ENCODE peak calls at places on chromosomes 2 and 18, in ten cellular contexts. One of them, this sample, is unnamed.

GRCh38 chr2:10300328-10300920 is 2.3 kb upstream of the HPCAL1 start:
- DNase-seq in GM13977: no peak
- DNase-seq in HFFc6: no peak
- DNase-seq in mammary epithelial cell: no peak
- DNase-seq in A549: no peak
- DNase-seq in K562: no peak
- DNase-seq in uterus: no peak
- DNase-seq in CD8-positive, alpha-beta T cell: no peak
- DNase-seq in HCT116: no peak
- DNase-seq in left ventricle myocardium inferior: no peak
- DNase-seq in this sample: no peak

GRCh38 chr2:30992781-30993180 is 145.5 kb downstream of the GALNT14 start:
- DNase-seq in GM13977: no peak
- DNase-seq in HFFc6: no peak
- DNase-seq in mammary epithelial cell: no peak
- DNase-seq in A549: no peak
- DNase-seq in K562: no peak
- DNase-seq in uterus: no peak
- DNase-seq in CD8-positive, alpha-beta T cell: no peak
- DNase-seq in HCT116: no peak
- DNase-seq in left ventricle myocardium inferior: no peak
- DNase-seq in this sample: no peak

GRCh38 chr2:26970928-26971627 is 641 bp downstream of the MAPRE3 start:
- DNase-seq in GM13977: peak
- DNase-seq in HFFc6: no peak
- DNase-seq in mammary epithelial cell: peak
- DNase-seq in A549: peak
- DNase-seq in K562: no peak
- DNase-seq in uterus: peak
- DNase-seq in CD8-positive, alpha-beta T cell: no peak
- DNase-seq in HCT116: no peak
- DNase-seq in left ventricle myocardium inferior: no peak
- DNase-seq in this sample: peak

GRCh38 chr2:120133572-120134244 is 89.5 kb downstream of the TMEM185B start:
- DNase-seq in GM13977: no peak
- DNase-seq in HFFc6: no peak
- DNase-seq in mammary epithelial cell: no peak
- DNase-seq in A549: no peak
- DNase-seq in K562: no peak
- DNase-seq in uterus: no peak
- DNase-seq in CD8-positive, alpha-beta T cell: no peak
- DNase-seq in HCT116: no peak
- DNase-seq in left ventricle myocardium inferior: no peak
- DNase-seq in this sample: no peak

GRCh38 chr18:73824684-73825083 is 322.9 kb downstream of the FBXO15 start:
- DNase-seq in GM13977: no peak
- DNase-seq in HFFc6: peak
- DNase-seq in mammary epithelial cell: no peak
- DNase-seq in A549: no peak
- DNase-seq in K562: no peak
- DNase-seq in uterus: no peak
- DNase-seq in CD8-positive, alpha-beta T cell: no peak
- DNase-seq in HCT116: no peak
- DNase-seq in left ventricle myocardium inferior: no peak
- DNase-seq in this sample: no peak

GRCh38 chr2:140929866-140930265 is 1201.0 kb downstream of the LRP1B start:
- DNase-seq in GM13977: no peak
- DNase-seq in HFFc6: no peak
- DNase-seq in mammary epithelial cell: no peak
- DNase-seq in A549: no peak
- DNase-seq in K562: no peak
- DNase-seq in uterus: no peak
- DNase-seq in CD8-positive, alpha-beta T cell: no peak
- DNase-seq in HCT116: no peak
- DNase-seq in left ventricle myocardium inferior: no peak
- DNase-seq in this sample: no peak

GRCh38 chr18:48761582-48761981 is 189.2 kb downstream of the SMAD7 start:
- DNase-seq in GM13977: no peak
- DNase-seq in HFFc6: no peak
- DNase-seq in mammary epithelial cell: no peak
- DNase-seq in A549: no peak
- DNase-seq in K562: no peak
- DNase-seq in uterus: no peak
- DNase-seq in CD8-positive, alpha-beta T cell: no peak
- DNase-seq in HCT116: no peak
- DNase-seq in left ventricle myocardium inferior: no peak
- DNase-seq in this sample: no peak

GRCh38 chr2:151264157-151264835 is 2.6 kb upstream of the RBM43 start:
- DNase-seq in GM13977: no peak
- DNase-seq in HFFc6: no peak
- DNase-seq in mammary epithelial cell: no peak
- DNase-seq in A549: no peak
- DNase-seq in K562: no peak
- DNase-seq in uterus: no peak
- DNase-seq in CD8-positive, alpha-beta T cell: no peak
- DNase-seq in HCT116: no peak
- DNase-seq in left ventricle myocardium inferior: no peak
- DNase-seq in this sample: no peak

GRCh38 chr2:195419033-195419432 is 238.0 kb upstream of the SLC39A10 start:
- DNase-seq in GM13977: no peak
- DNase-seq in HFFc6: no peak
- DNase-seq in mammary epithelial cell: no peak
- DNase-seq in A549: no peak
- DNase-seq in K562: peak
- DNase-seq in uterus: no peak
- DNase-seq in CD8-positive, alpha-beta T cell: no peak
- DNase-seq in HCT116: no peak
- DNase-seq in left ventricle myocardium inferior: no peak
- DNase-seq in this sample: no peak

GRCh38 chr2:150295544-150295943 is 191.9 kb downstream of the RND3 start:
- DNase-seq in GM13977: no peak
- DNase-seq in HFFc6: no peak
- DNase-seq in mammary epithelial cell: no peak
- DNase-seq in A549: no peak
- DNase-seq in K562: no peak
- DNase-seq in uterus: no peak
- DNase-seq in CD8-positive, alpha-beta T cell: no peak
- DNase-seq in HCT116: no peak
- DNase-seq in left ventricle myocardium inferior: no peak
- DNase-seq in this sample: no peak

GRCh38 chr2:234977228-234977679 is 25.4 kb downstream of the SH3BP4 start:
- DNase-seq in GM13977: no peak
- DNase-seq in HFFc6: no peak
- DNase-seq in mammary epithelial cell: no peak
- DNase-seq in A549: no peak
- DNase-seq in K562: no peak
- DNase-seq in uterus: no peak
- DNase-seq in CD8-positive, alpha-beta T cell: no peak
- DNase-seq in HCT116: no peak
- DNase-seq in left ventricle myocardium inferior: no peak
- DNase-seq in this sample: no peak

GRCh38 chr2:12661472-12661871 is 55.3 kb upstream of the TRIB2 start:
- DNase-seq in GM13977: no peak
- DNase-seq in HFFc6: no peak
- DNase-seq in mammary epithelial cell: peak
- DNase-seq in A549: no peak
- DNase-seq in K562: no peak
- DNase-seq in uterus: no peak
- DNase-seq in CD8-positive, alpha-beta T cell: no peak
- DNase-seq in HCT116: no peak
- DNase-seq in left ventricle myocardium inferior: no peak
- DNase-seq in this sample: no peak

GRCh38 chr2:43220982-43221659 is 5.3 kb downstream of the ZFP36L2 start:
- DNase-seq in GM13977: no peak
- DNase-seq in HFFc6: peak
- DNase-seq in mammary epithelial cell: peak
- DNase-seq in A549: no peak
- DNase-seq in K562: peak
- DNase-seq in uterus: peak
- DNase-seq in CD8-positive, alpha-beta T cell: peak
- DNase-seq in HCT116: no peak
- DNase-seq in left ventricle myocardium inferior: peak
- DNase-seq in this sample: peak

GRCh38 chr2:232970051-232970450 is 43.0 kb downstream of the NGEF start:
- DNase-seq in GM13977: no peak
- DNase-seq in HFFc6: no peak
- DNase-seq in mammary epithelial cell: no peak
- DNase-seq in A549: no peak
- DNase-seq in K562: no peak
- DNase-seq in uterus: no peak
- DNase-seq in CD8-positive, alpha-beta T cell: no peak
- DNase-seq in HCT116: no peak
- DNase-seq in left ventricle myocardium inferior: no peak
- DNase-seq in this sample: peak

GRCh38 chr18:62522178-62522509 is 681 bp upstream of the ZCCHC2 start:
- DNase-seq in GM13977: peak
- DNase-seq in HFFc6: no peak
- DNase-seq in mammary epithelial cell: no peak
- DNase-seq in A549: no peak
- DNase-seq in K562: peak
- DNase-seq in uterus: no peak
- DNase-seq in CD8-positive, alpha-beta T cell: no peak
- DNase-seq in HCT116: no peak
- DNase-seq in left ventricle myocardium inferior: no peak
- DNase-seq in this sample: no peak

GRCh38 chr2:187360286-187360685 is 87.8 kb downstream of the CALCRL start:
- DNase-seq in GM13977: no peak
- DNase-seq in HFFc6: no peak
- DNase-seq in mammary epithelial cell: peak
- DNase-seq in A549: no peak
- DNase-seq in K562: no peak
- DNase-seq in uterus: no peak
- DNase-seq in CD8-positive, alpha-beta T cell: no peak
- DNase-seq in HCT116: no peak
- DNase-seq in left ventricle myocardium inferior: no peak
- DNase-seq in this sample: no peak

GRCh38 chr2:172162225-172162733 is 59.6 kb upstream of the DLX2 start:
- DNase-seq in GM13977: no peak
- DNase-seq in HFFc6: no peak
- DNase-seq in mammary epithelial cell: no peak
- DNase-seq in A549: no peak
- DNase-seq in K562: no peak
- DNase-seq in uterus: no peak
- DNase-seq in CD8-positive, alpha-beta T cell: no peak
- DNase-seq in HCT116: no peak
- DNase-seq in left ventricle myocardium inferior: no peak
- DNase-seq in this sample: no peak

GRCh38 chr18:41687138-41687537 is 267.9 kb upstream of the PIK3C3 start:
- DNase-seq in GM13977: no peak
- DNase-seq in HFFc6: no peak
- DNase-seq in mammary epithelial cell: no peak
- DNase-seq in A549: no peak
- DNase-seq in K562: no peak
- DNase-seq in uterus: no peak
- DNase-seq in CD8-positive, alpha-beta T cell: no peak
- DNase-seq in HCT116: no peak
- DNase-seq in left ventricle myocardium inferior: no peak
- DNase-seq in this sample: no peak

GRCh38 chr18:41681138-41681881 is 273.7 kb upstream of the PIK3C3 start:
- DNase-seq in GM13977: no peak
- DNase-seq in HFFc6: no peak
- DNase-seq in mammary epithelial cell: peak
- DNase-seq in A549: no peak
- DNase-seq in K562: no peak
- DNase-seq in uterus: no peak
- DNase-seq in CD8-positive, alpha-beta T cell: no peak
- DNase-seq in HCT116: no peak
- DNase-seq in left ventricle myocardium inferior: no peak
- DNase-seq in this sample: no peak
- TF ChIP-seq CTCF in GM13977: no peak
- TF ChIP-seq CTCF in HFFc6: no peak
- TF ChIP-seq CTCF in mammary epithelial cell: no peak
- TF ChIP-seq CTCF in A549: no peak
- TF ChIP-seq CTCF in K562: no peak
- TF ChIP-seq CTCF in uterus: no peak
- TF ChIP-seq CTCF in CD8-positive, alpha-beta T cell: no peak
- TF ChIP-seq CTCF in HCT116: no peak
- TF ChIP-seq CTCF in left ventricle myocardium inferior: no peak
- TF ChIP-seq CTCF in this sample: no peak

DNA sequence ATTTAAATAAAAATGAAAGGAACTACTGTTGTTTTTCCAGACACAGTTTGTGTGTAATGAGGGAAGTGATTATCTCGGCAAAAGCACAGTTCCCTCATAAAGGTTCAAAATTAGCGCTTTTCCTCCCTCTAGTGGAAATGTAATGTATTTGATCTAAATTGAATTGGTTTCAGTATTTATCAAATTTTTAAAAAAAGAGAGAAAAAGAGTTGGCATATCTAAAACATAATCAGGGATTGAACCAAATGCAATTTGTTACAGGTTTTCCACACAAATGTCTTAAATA is 37.5 kb downstream of the CMPK2 start:
- DNase-seq in GM13977: no peak
- DNase-seq in HFFc6: peak
- DNase-seq in mammary epithelial cell: no peak
- DNase-seq in A549: no peak
- DNase-seq in K562: no peak
- DNase-seq in uterus: no peak
- DNase-seq in CD8-positive, alpha-beta T cell: no peak
- DNase-seq in HCT116: peak
- DNase-seq in left ventricle myocardium inferior: no peak
- DNase-seq in this sample: no peak
- TF ChIP-seq CTCF in GM13977: peak
- TF ChIP-seq CTCF in HFFc6: peak
- TF ChIP-seq CTCF in mammary epithelial cell: peak
- TF ChIP-seq CTCF in A549: peak
- TF ChIP-seq CTCF in K562: no peak
- TF ChIP-seq CTCF in uterus: peak
- TF ChIP-seq CTCF in CD8-positive, alpha-beta T cell: peak
- TF ChIP-seq CTCF in HCT116: peak
- TF ChIP-seq CTCF in left ventricle myocardium inferior: peak
- TF ChIP-seq CTCF in this sample: peak

GRCh38 chr18:55322176-55322735 is 265.7 kb downstream of the TCF4 start:
- DNase-seq in GM13977: peak
- DNase-seq in HFFc6: peak
- DNase-seq in mammary epithelial cell: peak
- DNase-seq in A549: peak
- DNase-seq in K562: no peak
- DNase-seq in uterus: peak
- DNase-seq in CD8-positive, alpha-beta T cell: no peak
- DNase-seq in HCT116: no peak
- DNase-seq in left ventricle myocardium inferior: peak
- DNase-seq in this sample: peak
- TF ChIP-seq CTCF in GM13977: no peak
- TF ChIP-seq CTCF in HFFc6: peak
- TF ChIP-seq CTCF in mammary epithelial cell: no peak
- TF ChIP-seq CTCF in A549: no peak
- TF ChIP-seq CTCF in K562: no peak
- TF ChIP-seq CTCF in uterus: peak
- TF ChIP-seq CTCF in CD8-positive, alpha-beta T cell: no peak
- TF ChIP-seq CTCF in HCT116: no peak
- TF ChIP-seq CTCF in left ventricle myocardium inferior: peak
- TF ChIP-seq CTCF in this sample: no peak

GRCh38 chr2:101197215-101197745 is 46.1 kb upstream of the TBC1D8 start:
- DNase-seq in GM13977: no peak
- DNase-seq in HFFc6: no peak
- DNase-seq in mammary epithelial cell: no peak
- DNase-seq in A549: peak
- DNase-seq in K562: no peak
- DNase-seq in uterus: no peak
- DNase-seq in CD8-positive, alpha-beta T cell: no peak
- DNase-seq in HCT116: no peak
- DNase-seq in left ventricle myocardium inferior: no peak
- DNase-seq in this sample: no peak
- TF ChIP-seq CTCF in GM13977: no peak
- TF ChIP-seq CTCF in HFFc6: peak
- TF ChIP-seq CTCF in mammary epithelial cell: no peak
- TF ChIP-seq CTCF in A549: peak
- TF ChIP-seq CTCF in K562: no peak
- TF ChIP-seq CTCF in uterus: no peak
- TF ChIP-seq CTCF in CD8-positive, alpha-beta T cell: no peak
- TF ChIP-seq CTCF in HCT116: peak
- TF ChIP-seq CTCF in left ventricle myocardium inferior: no peak
- TF ChIP-seq CTCF in this sample: no peak

GRCh38 chr2:97702731-97703470 is 10.5 kb upstream of the ZAP70 start:
- DNase-seq in GM13977: no peak
- DNase-seq in HFFc6: no peak
- DNase-seq in mammary epithelial cell: no peak
- DNase-seq in A549: no peak
- DNase-seq in K562: no peak
- DNase-seq in uterus: no peak
- DNase-seq in CD8-positive, alpha-beta T cell: no peak
- DNase-seq in HCT116: no peak
- DNase-seq in left ventricle myocardium inferior: no peak
- DNase-seq in this sample: peak
- TF ChIP-seq CTCF in GM13977: no peak
- TF ChIP-seq CTCF in HFFc6: no peak
- TF ChIP-seq CTCF in mammary epithelial cell: no peak
- TF ChIP-seq CTCF in A549: no peak
- TF ChIP-seq CTCF in K562: no peak
- TF ChIP-seq CTCF in uterus: no peak
- TF ChIP-seq CTCF in CD8-positive, alpha-beta T cell: no peak
- TF ChIP-seq CTCF in HCT116: no peak
- TF ChIP-seq CTCF in left ventricle myocardium inferior: no peak
- TF ChIP-seq CTCF in this sample: no peak

This sample was measured in mesothelial cell of epicardium.